ENCODE peak calls at places on chromosome 20, in eight cellular contexts. P is K562, V is GM23248, N is PC-9, O is HepG2, H is hepatocyte, W is astrocyte, U is fibroblast of lung. Q is an unnamed sample.
A peak's percentile ranks its signal among the peaks of the same experiment; 100 is the strongest.

GRCh38 chr20:20603339-20603990 is 109.0 kb downstream of the RALGAPA2 start:
- DNase-seq in P (no peak), V (no peak), N (no peak), O (no peak), H (no peak), W (no peak), U (no peak), Q (peak; percentile 90)

GRCh38 chr20:25273541-25274358 is 25.9 kb downstream of the PYGB start:
- DNase-seq in P (no peak), V (no peak), N (no peak), O (no peak), H (no peak), W (no peak), U (no peak), Q (no peak)

GRCh38 chr20:54062812-54063280 is 7.5 kb downstream of the BCAS1 start:
- DNase-seq in P (no peak), V (peak; percentile 75), N (no peak), O (peak; percentile 70), H (peak; percentile 61), W (no peak), U (peak; percentile 66), Q (no peak)

GRCh38 chr20:14553774-14554524 is 216.5 kb upstream of the FLRT3 start:
- DNase-seq in P (no peak), V (peak; percentile 87), N (no peak), O (no peak), H (no peak), W (peak; percentile 14), U (peak; percentile 55), Q (no peak)

GRCh38 chr20:49483706-49484101 is 1.2 kb upstream of the KCNB1 start:
- DNase-seq in P (no peak), V (no peak), N (no peak), O (no peak), H (peak; percentile 13), W (no peak), U (no peak), Q (no peak)

GRCh38 chr20:32362924-32363364 is 4.8 kb downstream of the ASXL1 start:
- DNase-seq in P (no peak), V (peak; percentile 20), N (no peak), O (peak; percentile 54), H (no peak), W (no peak), U (no peak), Q (no peak)

GRCh38 chr20:53664121-53664520 is 70.5 kb upstream of the ZNF217 start:
- DNase-seq in P (no peak), V (peak; percentile 44), N (no peak), O (no peak), H (no peak), W (no peak), U (no peak), Q (no peak)

GRCh38 chr20:46558511-46558959 is 8.1 kb upstream of the OCSTAMP start:
- DNase-seq in P (no peak), V (peak; percentile 92), N (peak; percentile 30), O (peak; percentile 73), H (peak; percentile 72), W (peak; percentile 76), U (peak; percentile 87), Q (peak; percentile 2)

GRCh38 chr20:48523191-48523757 is 304.5 kb downstream of the PREX1 start:
- DNase-seq in P (no peak), V (peak; percentile 69), N (peak; percentile 53), O (peak; percentile 82), H (peak; percentile 92), W (peak; percentile 65), U (peak; percentile 57), Q (no peak)

GRCh38 chr20:47125553-47126373 is 230.7 kb downstream of the ZMYND8 start:
- DNase-seq in P (no peak), V (peak; percentile 11), N (peak; percentile 14), O (no peak), H (no peak), W (peak; percentile 43), U (peak; percentile 46), Q (peak; percentile 85)

GRCh38 chr20:40650707-40651106 is 38.3 kb downstream of the MAFB start:
- DNase-seq in P (no peak), V (no peak), N (no peak), O (no peak), H (no peak), W (no peak), U (peak; percentile 6), Q (no peak)

GRCh38 chr20:20719411-20719810 is 7.0 kb upstream of the RALGAPA2 start:
- DNase-seq in P (no peak), V (no peak), N (no peak), O (no peak), H (no peak), W (no peak), U (no peak), Q (no peak)

GRCh38 chr20:37941332-37941731 is 38.4 kb downstream of the VSTM2L start:
- DNase-seq in P (peak; percentile 74), V (no peak), N (no peak), O (peak; percentile 69), H (no peak), W (no peak), U (no peak), Q (no peak)

DNA sequence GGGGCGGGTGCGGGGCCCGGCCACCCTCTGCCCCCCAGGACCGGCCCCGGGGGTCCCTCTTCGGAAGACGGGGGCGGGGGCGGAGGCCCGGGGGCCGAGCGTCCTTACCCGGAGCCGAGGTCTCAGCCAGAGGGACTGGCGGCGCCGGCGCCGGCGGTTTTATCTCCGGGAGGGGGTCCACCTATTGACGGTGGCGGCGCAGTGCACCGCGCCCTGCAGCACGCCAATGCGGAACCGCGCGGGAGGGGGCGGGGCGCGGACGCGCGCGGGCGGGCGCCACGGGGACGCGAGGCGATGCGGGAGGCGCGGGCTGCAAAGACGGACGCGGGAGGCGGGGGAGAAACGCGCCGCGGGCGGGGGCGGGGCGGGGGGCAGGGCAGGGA is at the start of gene EEF1A2:
- DNase-seq in P (peak; percentile 85), V (peak; percentile 41), N (peak; percentile 32), O (no peak), H (peak; percentile 78), W (no peak), U (no peak), Q (no peak)
- TF ChIP-seq EZH2 in P (no peak), V (no peak), N (no peak), O (no peak), H (no peak), W (no peak), U (no peak), Q (no peak)

DNA sequence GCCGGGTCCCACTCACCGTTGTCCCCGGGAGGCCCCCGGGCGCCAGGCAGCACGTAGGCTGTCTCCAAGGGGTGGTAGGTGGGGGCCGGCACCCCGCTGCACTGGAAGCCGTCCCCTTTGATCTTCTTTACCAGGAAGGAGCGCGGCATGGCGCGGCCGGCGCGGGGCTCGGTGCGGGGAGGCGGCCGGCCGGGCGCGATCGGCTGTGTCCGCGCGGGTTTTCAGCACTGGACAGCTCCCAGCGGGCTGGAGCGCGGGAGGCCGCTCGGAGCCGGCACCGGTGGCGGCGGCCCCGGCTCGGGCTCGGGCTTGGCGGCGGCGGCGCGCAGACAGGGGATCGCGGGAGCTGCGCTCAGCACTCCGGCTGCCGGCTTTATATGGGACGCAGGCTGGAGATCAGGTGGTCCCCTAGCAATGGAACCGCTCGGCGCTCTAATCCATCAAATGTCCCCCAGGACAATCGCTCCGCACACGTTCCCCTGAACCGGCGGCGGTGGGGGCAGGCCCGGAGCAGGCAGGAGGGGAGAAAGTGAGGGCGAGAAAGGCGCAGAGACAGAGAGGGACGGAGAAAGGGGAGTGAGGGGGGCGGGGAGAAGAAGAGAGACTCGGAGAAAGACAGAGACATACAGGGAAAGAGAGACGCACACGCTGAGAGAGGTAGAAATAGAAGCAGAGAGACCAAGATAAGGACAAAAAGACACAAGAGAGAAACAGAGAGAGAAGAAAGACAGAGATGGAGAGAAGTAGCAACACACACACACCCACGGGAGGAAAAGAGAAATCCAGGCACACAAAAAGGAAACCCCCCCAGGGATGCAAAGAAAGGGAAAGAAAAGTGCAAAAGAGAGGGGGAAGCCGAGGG is at the start of gene SCRT2:
- DNase-seq in P (peak; percentile 83), V (peak; percentile 83), N (peak; percentile 75), O (peak; percentile 54), H (peak; percentile 92), W (peak; percentile 41), U (peak; percentile 63), Q (no peak)
- TF ChIP-seq EZH2 in P (no peak), V (peak; percentile 42), N (peak; percentile 86), O (peak; percentile 97), H (peak; percentile 54), W (peak; percentile 15), U (peak; percentile 48), Q (peak; percentile 78)

GRCh38 chr20:58890454-58891075 is 38.0 kb downstream of the GNAS start:
- DNase-seq in P (no peak), V (peak; percentile 87), N (peak; percentile 59), O (peak; percentile 85), H (no peak), W (peak; percentile 69), U (peak; percentile 84), Q (no peak)
- TF ChIP-seq EZH2 in P (no peak), V (no peak), N (no peak), O (no peak), H (no peak), W (no peak), U (no peak), Q (no peak)

DNA sequence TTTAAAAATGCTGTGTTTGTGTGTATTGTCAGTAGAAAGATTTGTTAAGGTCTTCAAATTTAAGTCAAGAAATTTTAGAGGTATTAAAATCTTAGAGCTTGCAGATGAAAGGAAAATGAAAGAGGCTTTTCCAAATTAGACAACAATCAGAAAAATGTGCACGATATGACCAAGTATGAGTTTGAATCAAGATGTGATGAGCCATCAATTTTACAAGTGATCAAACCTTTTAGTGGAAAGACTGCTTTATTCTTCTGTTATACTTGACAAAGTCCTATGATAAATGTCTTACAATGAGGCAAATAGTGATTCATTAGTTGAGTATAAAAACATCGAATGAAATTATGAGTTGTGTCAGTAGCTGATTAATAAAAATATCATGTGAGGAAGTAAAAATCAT is 19.6 kb upstream of the CST1 start:
- DNase-seq in P (no peak), V (no peak), N (no peak), O (no peak), H (no peak), W (no peak), U (no peak), Q (no peak)
- TF ChIP-seq EZH2 in P (no peak), V (no peak), N (no peak), O (no peak), H (no peak), W (no peak), U (no peak), Q (no peak)

DNA sequence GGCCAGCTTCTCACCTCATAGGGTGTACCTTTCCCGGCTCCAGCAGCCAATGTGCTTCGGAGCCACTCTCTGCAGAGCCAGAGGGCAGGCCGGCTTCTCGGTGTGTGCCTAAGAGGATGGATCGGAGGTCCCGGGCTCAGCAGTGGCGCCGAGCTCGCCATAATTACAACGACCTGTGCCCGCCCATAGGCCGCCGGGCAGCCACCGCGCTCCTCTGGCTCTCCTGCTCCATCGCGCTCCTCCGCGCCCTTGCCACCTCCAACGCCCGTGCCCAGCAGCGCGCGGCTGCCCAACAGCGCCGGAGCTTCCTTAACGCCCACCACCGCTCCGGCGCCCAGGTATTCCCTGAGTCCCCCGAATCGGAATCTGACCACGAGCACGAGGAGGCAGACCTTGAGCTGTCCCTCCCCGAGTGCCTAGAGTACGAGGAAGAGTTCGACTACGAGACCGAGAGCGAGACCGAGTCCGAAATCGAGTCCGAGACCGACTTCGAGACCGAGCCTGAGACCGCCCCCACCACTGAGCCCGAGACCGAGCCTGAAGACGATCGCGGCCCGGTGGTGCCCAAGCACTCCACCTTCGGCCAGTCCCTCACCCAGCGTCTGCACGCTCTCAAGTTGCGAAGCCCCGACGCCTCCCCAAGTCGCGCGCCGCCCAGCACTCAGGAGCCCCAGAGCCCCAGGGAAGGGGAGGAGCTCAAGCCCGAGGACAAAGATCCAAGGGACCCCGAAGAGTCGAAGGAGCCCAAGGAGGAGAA is 10.5 kb downstream of the GNAS-AS1 start:
- DNase-seq in P (no peak), V (no peak), N (no peak), O (no peak), H (no peak), W (no peak), U (no peak), Q (no peak)
- TF ChIP-seq EZH2 in P (no peak), V (no peak), N (no peak), O (no peak), H (peak; percentile 54), W (peak; percentile 3), U (peak; percentile 44), Q (peak; percentile 37)